ENCODE peak calls at places on chromosome 19, in nine cellular contexts. V, H, U, X, C, Q, I, J and A are unnamed samples.

GRCh38 chr19:6092329-6093286 is 17.7 kb downstream of the RFX2 start:
- DNase-seq in V (peak), H (peak), U (peak), X (peak), C (peak), Q (peak), I (peak), J (peak), A (peak)

GRCh38 chr19:31110331-31110730 is 238.9 kb downstream of the TSHZ3 start:
- DNase-seq in V (no peak), H (no peak), U (no peak), X (peak), C (no peak), Q (peak), I (no peak), J (peak), A (no peak)

GRCh38 chr19:10270616-10271394 is at the start of gene ICAM1:
- DNase-seq in V (peak), H (peak), U (no peak), X (peak), C (peak), Q (peak), I (peak), J (peak), A (peak)

GRCh38 chr19:46970815-46971214 is 48.8 kb upstream of the NPAS1 start:
- DNase-seq in V (no peak), H (peak), U (no peak), X (no peak), C (peak), Q (no peak), I (no peak), J (no peak), A (no peak)

GRCh38 chr19:13466697-13467096 is 39.6 kb downstream of the CACNA1A start:
- DNase-seq in V (no peak), H (no peak), U (no peak), X (no peak), C (no peak), Q (no peak), I (no peak), J (no peak), A (no peak)

GRCh38 chr19:40335855-40336700 is 12.1 kb downstream of the C19orf47 start:
- DNase-seq in V (no peak), H (no peak), U (no peak), X (no peak), C (no peak), Q (no peak), I (no peak), J (no peak), A (no peak)

GRCh38 chr19:58543826-58544590 is at the start of gene TRIM28:
- DNase-seq in V (peak), H (peak), U (peak), X (peak), C (peak), Q (peak), I (peak), J (peak), A (peak)

GRCh38 chr19:10209305-10209704 is 14.6 kb upstream of the DNMT1 start:
- DNase-seq in V (no peak), H (no peak), U (no peak), X (no peak), C (no peak), Q (no peak), I (no peak), J (no peak), A (no peak)

GRCh38 chr19:16417660-16418596 is 53.8 kb downstream of the EPS15L1 start:
- DNase-seq in V (peak), H (peak), U (peak), X (peak), C (peak), Q (peak), I (peak), J (peak), A (peak)

GRCh38 chr19:801030-801860 is 4.0 kb downstream of the PTBP1 start:
- DNase-seq in V (no peak), H (peak), U (no peak), X (peak), C (peak), Q (peak), I (peak), J (peak), A (peak)

GRCh38 chr19:14127929-14128509 is 8.4 kb downstream of the ASF1B start:
- DNase-seq in V (no peak), H (peak), U (no peak), X (no peak), C (peak), Q (no peak), I (no peak), J (no peak), A (no peak)

GRCh38 chr19:3509566-3509989 is 3.5 kb downstream of the FZR1 start:
- DNase-seq in V (no peak), H (no peak), U (no peak), X (peak), C (no peak), Q (no peak), I (no peak), J (no peak), A (no peak)

GRCh38 chr19:719636-720377 is 11.1 kb downstream of the PALM start:
- DNase-seq in V (no peak), H (no peak), U (no peak), X (no peak), C (no peak), Q (no peak), I (no peak), J (no peak), A (no peak)

GRCh38 chr19:3080281-3080680 is 13.9 kb upstream of the GNA11 start:
- DNase-seq in V (no peak), H (no peak), U (no peak), X (no peak), C (no peak), Q (no peak), I (no peak), J (no peak), A (no peak)

GRCh38 chr19:37920591-37921450 is 13.8 kb downstream of the SIPA1L3 start:
- DNase-seq in V (peak), H (no peak), U (no peak), X (no peak), C (no peak), Q (no peak), I (no peak), J (no peak), A (no peak)

GRCh38 chr19:11227201-11227886 is 12.1 kb upstream of the ANGPTL8 start:
- DNase-seq in V (peak), H (no peak), U (no peak), X (no peak), C (no peak), Q (peak), I (no peak), J (no peak), A (no peak)

GRCh38 chr19:45448887-45449299 is 18.9 kb upstream of the FOSB start:
- DNase-seq in V (peak), H (no peak), U (no peak), X (peak), C (no peak), Q (no peak), I (no peak), J (no peak), A (no peak)

GRCh38 chr19:36009220-36009619 is 607 bp upstream of the SYNE4 start:
- DNase-seq in V (no peak), H (peak), U (peak), X (no peak), C (peak), Q (peak), I (peak), J (peak), A (peak)

GRCh38 chr19:48928164-48929005 is 5.1 kb upstream of the DHDH start:
- DNase-seq in V (no peak), H (no peak), U (no peak), X (peak), C (no peak), Q (no peak), I (no peak), J (no peak), A (peak)

GRCh38 chr19:3184847-3185481 is 766 bp upstream of the NCLN start:
- DNase-seq in V (no peak), H (peak), U (peak), X (no peak), C (peak), Q (no peak), I (peak), J (peak), A (peak)

GRCh38 chr19:1076951-1077350 is 10.0 kb downstream of the ARHGAP45 start:
- DNase-seq in V (no peak), H (peak), U (no peak), X (peak), C (peak), Q (no peak), I (peak), J (no peak), A (peak)

GRCh38 chr19:10510301-10510802 is 6.9 kb downstream of the S1PR5 start:
- DNase-seq in V (peak), H (no peak), U (peak), X (peak), C (no peak), Q (peak), I (no peak), J (no peak), A (no peak)

GRCh38 chr19:51726049-51726448 is 2.3 kb upstream of the HAS1 start:
- DNase-seq in V (no peak), H (peak), U (no peak), X (peak), C (peak), Q (peak), I (no peak), J (no peak), A (no peak)

GRCh38 chr19:14434543-14435319 is 1.6 kb downstream of the PKN1 start:
- DNase-seq in V (peak), H (peak), U (no peak), X (peak), C (peak), Q (no peak), I (peak), J (peak), A (peak)

GRCh38 chr19:13835791-13836723 is 40.8 kb downstream of the ZSWIM4 start:
- DNase-seq in V (no peak), H (peak), U (no peak), X (no peak), C (peak), Q (peak), I (peak), J (peak), A (peak)

GRCh38 chr19:5130371-5131030 is 161.6 kb downstream of the KDM4B start:
- DNase-seq in V (no peak), H (no peak), U (no peak), X (no peak), C (no peak), Q (peak), I (no peak), J (no peak), A (no peak)

GRCh38 chr19:29517412-29517811 is 8.4 kb upstream of the VSTM2B start:
- DNase-seq in V (no peak), H (no peak), U (no peak), X (no peak), C (peak), Q (no peak), I (peak), J (no peak), A (no peak)

GRCh38 chr19:31676271-31677004 is 327.2 kb upstream of the TSHZ3 start:
- DNase-seq in V (no peak), H (no peak), U (peak), X (peak), C (no peak), Q (peak), I (no peak), J (no peak), A (no peak)

GRCh38 chr19:51246153-51246552 is 4.7 kb upstream of the SIGLECL1 start:
- DNase-seq in V (peak), H (no peak), U (no peak), X (peak), C (no peak), Q (no peak), I (no peak), J (no peak), A (no peak)

GRCh38 chr19:46073268-46073922 is 32.6 kb upstream of the IGFL4 start:
- DNase-seq in V (no peak), H (no peak), U (no peak), X (peak), C (no peak), Q (no peak), I (no peak), J (no peak), A (no peak)

GRCh38 chr19:3899531-3900294 is 19.2 kb downstream of the ATCAY start:
- DNase-seq in V (no peak), H (peak), U (no peak), X (no peak), C (no peak), Q (no peak), I (no peak), J (no peak), A (no peak)

GRCh38 chr19:34165295-34165738 is 7.0 kb upstream of the LSM14A start:
- DNase-seq in V (no peak), H (no peak), U (no peak), X (no peak), C (no peak), Q (no peak), I (no peak), J (no peak), A (no peak)

GRCh38 chr19:4575267-4575793 is 15.8 kb upstream of the SEMA6B start:
- DNase-seq in V (peak), H (peak), U (peak), X (peak), C (peak), Q (peak), I (peak), J (peak), A (no peak)

GRCh38 chr19:28608292-28608691 is 604.7 kb downstream of the UQCRFS1 start:
- DNase-seq in V (no peak), H (no peak), U (no peak), X (no peak), C (no peak), Q (no peak), I (no peak), J (no peak), A (no peak)

GRCh38 chr19:50460161-50460765 is 16.0 kb upstream of the EMC10 start:
- DNase-seq in V (peak), H (no peak), U (peak), X (no peak), C (no peak), Q (no peak), I (no peak), J (no peak), A (no peak)

GRCh38 chr19:30135358-30135757 is 193.3 kb downstream of the URI1 start:
- DNase-seq in V (no peak), H (no peak), U (no peak), X (no peak), C (no peak), Q (no peak), I (no peak), J (no peak), A (no peak)

GRCh38 chr19:48933382-48933932 is at the start of gene DHDH:
- DNase-seq in V (peak), H (peak), U (peak), X (peak), C (peak), Q (peak), I (peak), J (peak), A (peak)

GRCh38 chr19:46828484-46828883 is 22.2 kb downstream of the AP2S1 start:
- DNase-seq in V (no peak), H (no peak), U (no peak), X (no peak), C (no peak), Q (no peak), I (no peak), J (no peak), A (no peak)

GRCh38 chr19:32878988-32879387 is 9.4 kb upstream of the SLC7A9 start:
- DNase-seq in V (no peak), H (no peak), U (no peak), X (no peak), C (peak), Q (no peak), I (no peak), J (no peak), A (peak)

GRCh38 chr19:49342291-49342721 is 7.1 kb downstream of the CD37 start:
- DNase-seq in V (no peak), H (no peak), U (no peak), X (no peak), C (no peak), Q (peak), I (peak), J (peak), A (peak)

GRCh38 chr19:39126312-39126561 is 651 bp downstream of the PAK4 start:
- DNase-seq in V (no peak), H (no peak), U (no peak), X (no peak), C (no peak), Q (no peak), I (no peak), J (no peak), A (no peak)
- TF ChIP-seq CTCF in V (no peak), H (no peak), U (no peak), X (no peak), C (no peak), Q (no peak), I (no peak), J (no peak), A (no peak)

GRCh38 chr19:18636183-18636968 is 452 bp upstream of the KLHL26 start:
- DNase-seq in V (peak), H (peak), U (peak), X (peak), C (peak), Q (peak), I (peak), J (peak), A (peak)
- H3K27ac ChIP-seq in V (no peak), H (peak), U (peak), X (peak), C (peak), Q (no peak), I (no peak), J (peak), A (peak)

GRCh38 chr19:39136225-39136940 is 10.8 kb downstream of the PAK4 start:
- DNase-seq in V (no peak), H (no peak), U (no peak), X (no peak), C (no peak), Q (peak), I (no peak), J (no peak), A (no peak)
- TF ChIP-seq CTCF in V (no peak), H (no peak), U (no peak), X (no peak), C (no peak), Q (no peak), I (no peak), J (no peak), A (no peak)

GRCh38 chr19:55285225-55285890 is 1.6 kb downstream of the BRSK1 start:
- DNase-seq in V (no peak), H (no peak), U (no peak), X (no peak), C (no peak), Q (no peak), I (no peak), J (no peak), A (no peak)
- H3K27ac ChIP-seq in V (no peak), H (peak), U (peak), X (no peak), C (no peak), Q (peak), I (no peak), J (peak), A (no peak)